ENCODE peak calls at places on chromosomes 11 and 22, in six cellular contexts. K is SW 1271, Z is lower lobe of right lung, S is WTC11, N is RCC 7860, L is globus pallidus. U is an unnamed sample.

GRCh38 chr11:9362393-9362863 is 22.0 kb upstream of the IPO7 start:
- DNase-seq in L (no peak), Z (no peak), S (no peak), K (no peak), N (no peak), U (no peak)

GRCh38 chr11:108624196-108624925 is 30.8 kb upstream of the EXPH5 start:
- DNase-seq in Z (no peak), N (no peak), K (no peak), L (no peak), S (no peak), U (no peak)

GRCh38 chr22:28883917-28884753 is 763 bp downstream of the ZNRF3 start:
- DNase-seq in K (no peak), L (no peak), N (no peak), Z (peak; percentile 65), S (peak; percentile 63), U (peak; percentile 15)

GRCh38 chr11:27506200-27507182 is at the start of gene LIN7C:
- DNase-seq in Z (peak; percentile 96), N (peak; percentile 87), L (peak; percentile 94), S (peak; percentile 97), K (peak; percentile 91), U (peak; percentile 97)

GRCh38 chr22:42236848-42237247 is 33.6 kb downstream of the TCF20 start:
- DNase-seq in Z (no peak), S (no peak), L (no peak), N (peak; percentile 6), K (no peak), U (no peak)

GRCh38 chr11:105852427-105852826 is 169.6 kb downstream of the MSANTD4 start:
- DNase-seq in Z (no peak), S (no peak), L (no peak), N (no peak), K (no peak), U (no peak)

GRCh38 chr11:119315139-119316016 is 1.6 kb downstream of the MCAM start:
- DNase-seq in N (peak; percentile 47), Z (no peak), L (peak; percentile 84), S (peak; percentile 74), K (no peak), U (no peak)

GRCh38 chr22:44368611-44369010 is 55.9 kb upstream of the SHISAL1 start:
- DNase-seq in N (no peak), Z (peak; percentile 7), L (no peak), K (no peak), S (no peak), U (no peak)

GRCh38 chr11:114134870-114135269 is 75.4 kb downstream of the ZBTB16 start:
- DNase-seq in S (no peak), L (no peak), N (no peak), Z (no peak), K (no peak), U (peak; percentile 74)

GRCh38 chr11:46534713-46535112 is 59.1 kb downstream of the AMBRA1 start:
- DNase-seq in K (no peak), N (no peak), S (no peak), L (no peak), Z (no peak), U (no peak)

GRCh38 chr22:35538801-35539321 is 1.8 kb upstream of the RASD2 start:
- DNase-seq in L (no peak), N (peak; percentile 27), K (no peak), Z (no peak), S (peak; percentile 78), U (no peak)

GRCh38 chr11:63641727-63642126 is 27.5 kb upstream of the PLAAT3 start:
- DNase-seq in S (no peak), L (no peak), N (no peak), Z (no peak), K (no peak), U (no peak)

GRCh38 chr11:12581923-12582322 is 92.3 kb upstream of the TEAD1 start:
- DNase-seq in S (no peak), N (peak; percentile 97), L (no peak), Z (peak; percentile 63), K (no peak), U (peak; percentile 84)

GRCh38 chr22:37192741-37193140 is 4.7 kb upstream of the C1QTNF6 start:
- DNase-seq in Z (no peak), S (no peak), L (no peak), N (no peak), K (no peak), U (no peak)

GRCh38 chr11:107947904-107948303 is 19.7 kb downstream of the RAB39A start:
- DNase-seq in S (no peak), Z (no peak), K (no peak), L (no peak), N (no peak), U (no peak)

GRCh38 chr11:85718991-85719807 is 33.2 kb upstream of the CCDC89 start:
- DNase-seq in K (peak; percentile 96), N (peak; percentile 97), S (peak; percentile 35), Z (no peak), L (peak; percentile 74), U (peak; percentile 93)

GRCh38 chr22:20641198-20641892 is 132.6 kb upstream of the SERPIND1 start:
- DNase-seq in N (no peak), S (no peak), L (no peak), Z (no peak), K (no peak), U (no peak)

GRCh38 chr22:25021976-25022711 is 69.6 kb downstream of the KIAA1671 start:
- DNase-seq in L (no peak), N (no peak), K (no peak), Z (no peak), S (no peak), U (no peak)

GRCh38 chr11:10459029-10459970 is 4.2 kb downstream of the AMPD3 start:
- DNase-seq in Z (no peak), S (no peak), N (no peak), L (peak; percentile 46), K (no peak), U (no peak)